ENCODE peak calls at places on chromosome 10, in five cellular contexts. S, U, L, O and P are unnamed samples.
A peak's percentile ranks its signal among the peaks of the same experiment; 100 is the strongest.

GRCh38 chr10:122373713-122374112 is 795 bp upstream of the PLEKHA1 start:
- DNase-seq in S (peak; percentile 39), U (no peak), L (no peak), O (no peak), P (no peak)

GRCh38 chr10:127012769-127013152 is 107.5 kb downstream of the DOCK1 start:
- DNase-seq in S (peak; percentile 91), U (no peak), L (peak; percentile 48), O (peak; percentile 80), P (peak; percentile 78)

GRCh38 chr10:47240173-47240572 is 59.8 kb upstream of the GDF10 start:
- DNase-seq in S (no peak), U (no peak), L (no peak), O (no peak), P (no peak)

GRCh38 chr10:17981766-17982380 is 30.2 kb downstream of the SLC39A12 start:
- DNase-seq in S (no peak), U (no peak), L (no peak), O (no peak), P (no peak)

GRCh38 chr10:83212632-83213349 is 926.5 kb upstream of the GHITM start:
- DNase-seq in S (no peak), U (no peak), L (no peak), O (no peak), P (peak; percentile 76)

GRCh38 chr10:67912330-67912946 is 28.0 kb downstream of the SIRT1 start:
- DNase-seq in S (no peak), U (no peak), L (no peak), O (no peak), P (no peak)

GRCh38 chr10:96565774-96566173 is 21.0 kb downstream of the TM9SF3 start:
- DNase-seq in S (no peak), U (no peak), L (no peak), O (no peak), P (no peak)

GRCh38 chr10:76111986-76112825 is 680.8 kb downstream of the LRMDA start:
- DNase-seq in S (no peak), U (no peak), L (no peak), O (no peak), P (no peak)

GRCh38 chr10:79285315-79286185 is 61.7 kb upstream of the PPIF start:
- DNase-seq in S (no peak), U (peak; percentile 44), L (no peak), O (no peak), P (no peak)

GRCh38 chr10:123526356-123527079 is 139.6 kb upstream of the GPR26 start:
- DNase-seq in S (no peak), U (peak; percentile 57), L (no peak), O (no peak), P (no peak)

GRCh38 chr10:88897019-88897853 is 17.2 kb downstream of the STAMBPL1 start:
- DNase-seq in S (no peak), U (no peak), L (no peak), O (no peak), P (no peak)

GRCh38 chr10:70885931-70886903 is 2.1 kb downstream of the PCBD1 start:
- DNase-seq in S (no peak), U (no peak), L (no peak), O (no peak), P (peak; percentile 52)

GRCh38 chr10:60414111-60414510 is 24.4 kb upstream of the ANK3 start:
- DNase-seq in S (no peak), U (no peak), L (no peak), O (no peak), P (no peak)

GRCh38 chr10:116256749-116257259 is 16.2 kb downstream of the GFRA1 start:
- DNase-seq in S (no peak), U (no peak), L (no peak), O (no peak), P (no peak)

GRCh38 chr10:74056081-74056818 is 58.3 kb downstream of the VCL start:
- DNase-seq in S (no peak), U (no peak), L (no peak), O (no peak), P (no peak)

GRCh38 chr10:59872892-59873463 is 33.4 kb downstream of the CCDC6 start:
- DNase-seq in S (peak; percentile 66), U (no peak), L (no peak), O (no peak), P (peak; percentile 98)

GRCh38 chr10:34862892-34863291 is 47.8 kb upstream of the PARD3 start:
- DNase-seq in S (no peak), U (no peak), L (no peak), O (no peak), P (peak; percentile 50)

GRCh38 chr10:50557130-50557682 is 66.5 kb downstream of the SGMS1 start:
- DNase-seq in S (no peak), U (no peak), L (no peak), O (no peak), P (no peak)

GRCh38 chr10:11249134-11249533 is 231.5 kb downstream of the CELF2 start:
- DNase-seq in S (no peak), U (no peak), L (no peak), O (no peak), P (no peak)
- H3K4me3 ChIP-seq in S (no peak overlapping the region), U (no peak overlapping the region), L (no peak overlapping the region), O (no peak overlapping the region), P (no peak overlapping the region)

DNA sequence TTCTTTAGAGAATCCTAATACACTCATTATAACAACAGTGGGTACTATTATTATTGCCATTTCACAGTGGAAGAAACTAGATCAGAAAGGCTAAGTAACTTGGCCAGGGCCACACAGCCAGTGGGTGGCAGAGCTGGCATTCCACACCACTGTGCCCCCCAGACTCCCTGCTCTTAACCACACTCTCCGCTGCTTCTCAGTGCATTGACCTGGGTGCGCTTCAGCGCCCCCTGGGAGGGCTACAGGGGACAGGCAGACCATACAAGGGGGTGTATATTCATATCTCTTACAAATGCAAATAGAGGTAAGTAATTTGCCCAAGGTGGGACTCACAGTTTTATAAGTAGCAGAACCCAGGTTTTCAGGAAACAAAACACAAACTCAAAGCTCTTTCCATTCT is 77.0 kb upstream of the NMT2 start:
- DNase-seq in S (no peak), U (peak; percentile 33), L (no peak), O (no peak), P (no peak)
- TF ChIP-seq CTCF in S (no peak), U (peak; percentile 40), L (no peak), O (peak; percentile 29), P (peak; percentile 17)

GRCh38 chr10:69333205-69333604 is 54.9 kb downstream of the HK1 start:
- DNase-seq in S (peak; percentile 90), U (no peak), L (no peak), O (no peak), P (no peak)

GRCh38 chr10:69336952-69337311 is 58.6 kb downstream of the HK1 start:
- DNase-seq in S (no peak), U (no peak), L (no peak), O (no peak), P (no peak)

GRCh38 chr10:69334258-69335062 is 56.2 kb downstream of the HK1 start:
- DNase-seq in S (no peak), U (no peak), L (no peak), O (no peak), P (no peak)

GRCh38 chr10:69335613-69336012 is 57.3 kb downstream of the HK1 start:
- DNase-seq in S (no peak), U (no peak), L (no peak), O (no peak), P (no peak)

DNA sequence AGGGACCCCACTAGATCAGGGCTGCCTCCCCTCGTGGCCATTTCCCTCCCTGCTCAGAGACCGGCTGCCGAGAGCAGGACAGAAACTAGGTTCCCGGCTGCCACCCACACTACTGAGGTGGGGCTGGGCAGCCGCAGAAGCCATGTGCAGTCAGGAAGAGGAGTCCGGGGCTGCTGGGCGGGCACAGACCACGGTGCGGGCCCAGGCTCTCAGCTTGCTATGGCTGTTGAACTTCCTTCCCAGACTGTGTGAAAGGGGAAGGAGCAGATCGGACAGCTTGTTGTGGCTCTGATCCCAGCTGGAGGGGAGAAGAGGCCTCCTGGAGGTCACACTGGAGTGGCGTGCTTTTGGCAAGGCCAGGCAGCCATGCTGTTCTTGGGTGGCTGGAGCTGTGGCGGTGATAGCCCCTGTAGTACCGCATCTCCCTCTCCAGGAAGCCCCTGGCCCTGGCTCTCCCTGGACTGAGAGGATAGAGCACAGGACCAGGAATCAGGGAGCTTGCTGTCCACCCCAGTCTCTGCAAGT is 56.8 kb downstream of the HK1 start:
- DNase-seq in S (no peak), U (peak; percentile 60), L (peak; percentile 47), O (peak; percentile 72), P (no peak)
- H3K4me3 ChIP-seq in S (no peak overlapping the region), U (no peak overlapping the region), L (peak overlapping the region; percentile 3), O (peak overlapping the region; percentile 34), P (no peak overlapping the region)

DNA sequence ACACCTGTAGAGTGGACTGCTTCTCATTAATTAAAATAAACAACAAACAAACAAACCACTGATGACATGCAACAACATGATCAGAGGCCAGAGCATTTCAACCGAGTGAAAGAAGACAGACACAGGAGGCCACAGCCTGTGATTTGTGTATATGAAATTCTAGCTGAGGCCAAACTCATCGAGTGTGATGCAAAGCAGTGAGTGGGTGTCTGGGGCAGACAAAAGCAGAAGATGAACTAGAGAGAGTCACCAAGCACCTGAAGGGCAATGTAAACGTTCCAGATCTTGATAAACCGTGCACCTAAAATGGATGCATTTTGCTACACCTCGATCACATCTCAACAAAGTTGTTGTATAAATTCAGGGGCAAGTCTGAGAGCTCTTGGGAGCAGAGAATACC is 108.4 kb downstream of the KLF6 start:
- DNase-seq in S (no peak), U (no peak), L (no peak), O (no peak), P (no peak)
- TF ChIP-seq CTCF in S (no peak), U (no peak), L (no peak), O (no peak), P (no peak)

DNA sequence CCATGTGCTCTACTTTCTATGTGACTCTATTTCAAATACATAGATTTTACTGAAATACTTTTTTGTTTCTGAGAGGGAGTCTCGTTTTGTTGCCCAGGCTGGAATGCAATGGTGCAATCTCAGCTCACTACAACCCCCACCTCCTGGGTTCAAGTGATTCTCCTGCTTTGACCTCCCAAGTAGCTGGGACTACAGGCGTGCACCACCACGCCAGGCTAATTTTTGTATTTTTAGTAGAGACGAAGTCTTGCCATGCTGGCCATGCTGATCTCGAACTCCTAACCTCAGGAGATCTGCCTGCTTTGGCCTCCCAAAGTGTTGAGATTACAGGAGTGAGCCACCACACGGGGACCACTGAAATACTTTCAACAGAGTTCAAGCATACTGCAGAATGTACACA is 3.5 kb downstream of the IDI1 start:
- DNase-seq in S (no peak), U (no peak), L (no peak), O (no peak), P (no peak)
- H3K4me3 ChIP-seq in S (no peak overlapping the region), U (peak overlapping the region; percentile 49), L (no peak overlapping the region), O (no peak overlapping the region), P (no peak overlapping the region)

GRCh38 chr10:101901340-101901739 is 57.7 kb upstream of the KCNIP2 start:
- DNase-seq in S (no peak), U (no peak), L (no peak), O (no peak), P (no peak)

GRCh38 chr10:101906586-101907183 is 63.1 kb upstream of the KCNIP2 start:
- DNase-seq in S (no peak), U (no peak), L (no peak), O (no peak), P (no peak)

GRCh38 chr10:101905241-101905640 is 61.6 kb upstream of the KCNIP2 start:
- DNase-seq in S (no peak), U (no peak), L (no peak), O (no peak), P (no peak)

GRCh38 chr10:101902032-101902799 is 58.6 kb upstream of the KCNIP2 start:
- DNase-seq in S (no peak), U (no peak), L (no peak), O (no peak), P (no peak)

GRCh38 chr10:101903827-101904520 is 60.4 kb upstream of the KCNIP2 start:
- DNase-seq in S (no peak), U (no peak), L (peak; percentile 42), O (no peak), P (no peak)
- TF ChIP-seq CTCF in S (no peak), U (no peak), L (no peak), O (no peak), P (no peak)

GRCh38 chr10:114684822-114685209 is 26.7 kb upstream of the ABLIM1 start:
- DNase-seq in S (no peak), U (no peak), L (no peak), O (no peak), P (no peak)
- H3K4me3 ChIP-seq in S (no peak overlapping the region), U (no peak overlapping the region), L (no peak overlapping the region), O (peak overlapping the region; percentile 70), P (no peak overlapping the region)